ENCODE peak calls at places on chromosome 21, in four cellular contexts. One of them, this sample, is unnamed.

GRCh38 chr21:26164311-26164710 is 6.3 kb downstream of the APP start:
- DNase-seq in lung: no peak
- DNase-seq in Peyer's patch: no peak
- DNase-seq in stomach: no peak
- DNase-seq in this sample: no peak

GRCh38 chr21:14382486-14382834 is 486 bp downstream of the HSPA13 start:
- DNase-seq in stomach: no peak
- DNase-seq in lung: no peak
- DNase-seq in Peyer's patch: peak; percentile 32
- DNase-seq in this sample: peak; percentile 42

GRCh38 chr21:38955495-38955894 is 149.8 kb downstream of the ETS2 start:
- DNase-seq in lung: no peak
- DNase-seq in Peyer's patch: no peak
- DNase-seq in stomach: peak; percentile 39
- DNase-seq in this sample: no peak

GRCh38 chr21:15210235-15210678 is 145.5 kb upstream of the NRIP1 start:
- DNase-seq in Peyer's patch: no peak
- DNase-seq in stomach: peak; percentile 57
- DNase-seq in lung: peak; percentile 44
- DNase-seq in this sample: no peak

GRCh38 chr21:31901342-31901741 is 28.5 kb downstream of the HUNK start:
- DNase-seq in stomach: no peak
- DNase-seq in Peyer's patch: no peak
- DNase-seq in lung: no peak
- DNase-seq in this sample: no peak

GRCh38 chr21:31279986-31280385 is 64.1 kb downstream of the TIAM1 start:
- DNase-seq in lung: no peak
- DNase-seq in stomach: no peak
- DNase-seq in Peyer's patch: no peak
- DNase-seq in this sample: no peak

GRCh38 chr21:38831526-38832467 is 26.1 kb downstream of the ETS2 start:
- DNase-seq in lung: peak; percentile 88
- DNase-seq in Peyer's patch: peak; percentile 46
- DNase-seq in stomach: peak; percentile 68
- DNase-seq in this sample: no peak

GRCh38 chr21:25664462-25665070 is 25.5 kb downstream of the JAM2 start:
- DNase-seq in stomach: no peak
- DNase-seq in Peyer's patch: no peak
- DNase-seq in lung: no peak
- DNase-seq in this sample: no peak

GRCh38 chr21:35236090-35236489 is 187.0 kb upstream of the RUNX1 start:
- DNase-seq in stomach: no peak
- DNase-seq in lung: no peak
- DNase-seq in Peyer's patch: no peak
- DNase-seq in this sample: peak; percentile 52

GRCh38 chr21:17931080-17931479 is 111.9 kb upstream of the C21orf91 start:
- DNase-seq in stomach: no peak
- DNase-seq in Peyer's patch: no peak
- DNase-seq in lung: no peak
- DNase-seq in this sample: peak; percentile 72

GRCh38 chr21:16792155-16792554 is 720.7 kb upstream of the CXADR start:
- DNase-seq in Peyer's patch: no peak
- DNase-seq in lung: no peak
- DNase-seq in stomach: no peak
- DNase-seq in this sample: no peak

GRCh38 chr21:20999567-21000169 is 1.5 kb downstream of the NCAM2 start:
- DNase-seq in Peyer's patch: no peak
- DNase-seq in stomach: no peak
- DNase-seq in lung: no peak
- DNase-seq in this sample: peak; percentile 15

GRCh38 chr21:39434950-39435349 is 10.6 kb downstream of the LCA5L start:
- DNase-seq in Peyer's patch: no peak
- DNase-seq in lung: no peak
- DNase-seq in stomach: no peak
- DNase-seq in this sample: no peak

GRCh38 chr21:39799178-39799577 is 54.2 kb downstream of the IGSF5 start:
- DNase-seq in lung: no peak
- DNase-seq in Peyer's patch: no peak
- DNase-seq in stomach: no peak
- DNase-seq in this sample: no peak

GRCh38 chr21:22855581-22855980 is 1857.4 kb downstream of the NCAM2 start:
- DNase-seq in lung: no peak
- DNase-seq in Peyer's patch: no peak
- DNase-seq in stomach: no peak
- DNase-seq in this sample: no peak

GRCh38 chr21:34775793-34776192 is 107.0 kb downstream of the CLIC6 start:
- DNase-seq in stomach: no peak
- DNase-seq in lung: no peak
- DNase-seq in Peyer's patch: no peak
- DNase-seq in this sample: no peak

GRCh38 chr21:36163780-36164426 is 7.3 kb downstream of the DOP1B start:
- DNase-seq in lung: no peak
- DNase-seq in Peyer's patch: no peak
- DNase-seq in stomach: no peak
- DNase-seq in this sample: no peak

GRCh38 chr21:34630536-34631143 is 15.7 kb upstream of the RCAN1 start:
- DNase-seq in lung: no peak
- DNase-seq in Peyer's patch: no peak
- DNase-seq in stomach: no peak
- DNase-seq in this sample: peak; percentile 64

GRCh38 chr21:38839683-38840286 is 34.1 kb downstream of the ETS2 start:
- DNase-seq in stomach: no peak
- DNase-seq in Peyer's patch: no peak
- DNase-seq in lung: no peak
- DNase-seq in this sample: no peak

GRCh38 chr21:34593423-34593822 is 21.5 kb downstream of the RCAN1 start:
- DNase-seq in lung: no peak
- DNase-seq in Peyer's patch: no peak
- DNase-seq in stomach: peak; percentile 52
- DNase-seq in this sample: no peak

GRCh38 chr21:35651166-35651565 is 409.2 kb downstream of the SETD4 start:
- DNase-seq in Peyer's patch: no peak
- DNase-seq in stomach: no peak
- DNase-seq in lung: no peak
- DNase-seq in this sample: no peak

GRCh38 chr21:31865429-31865970 is 7.3 kb upstream of the HUNK start:
- DNase-seq in lung: no peak
- DNase-seq in Peyer's patch: no peak
- DNase-seq in stomach: no peak
- DNase-seq in this sample: no peak

GRCh38 chr21:37759777-37760176 is 156.5 kb downstream of the KCNJ6 start:
- DNase-seq in lung: no peak
- DNase-seq in Peyer's patch: no peak
- DNase-seq in stomach: no peak
- DNase-seq in this sample: no peak

GRCh38 chr21:42974832-42975820 is 764 bp downstream of the PKNOX1 start:
- DNase-seq in stomach: peak; percentile 63
- DNase-seq in Peyer's patch: peak; percentile 51
- DNase-seq in lung: peak; percentile 48
- DNase-seq in this sample: peak; percentile 68

GRCh38 chr21:16438761-16439160 is 709.0 kb downstream of the USP25 start:
- DNase-seq in stomach: no peak
- DNase-seq in Peyer's patch: no peak
- DNase-seq in lung: no peak
- DNase-seq in this sample: no peak

GRCh38 chr21:32130031-32130891 is 148.6 kb downstream of the MIS18A start:
- DNase-seq in Peyer's patch: no peak
- DNase-seq in stomach: no peak
- DNase-seq in lung: no peak
- DNase-seq in this sample: no peak

GRCh38 chr21:37047079-37047478 is 25.8 kb downstream of the PIGP start:
- DNase-seq in stomach: peak; percentile 30
- DNase-seq in Peyer's patch: no peak
- DNase-seq in lung: no peak
- DNase-seq in this sample: no peak

GRCh38 chr21:15065381-15066230 is 806 bp upstream of the NRIP1 start:
- DNase-seq in lung: peak; percentile 80
- DNase-seq in Peyer's patch: peak; percentile 92
- DNase-seq in stomach: peak; percentile 68
- DNase-seq in this sample: no peak

GRCh38 chr21:16046625-16047340 is 317.0 kb downstream of the USP25 start:
- DNase-seq in Peyer's patch: no peak
- DNase-seq in lung: no peak
- DNase-seq in stomach: no peak
- DNase-seq in this sample: no peak

GRCh38 chr21:37568916-37569315 is 202.3 kb downstream of the DYRK1A start:
- DNase-seq in Peyer's patch: no peak
- DNase-seq in lung: no peak
- DNase-seq in stomach: no peak
- DNase-seq in this sample: no peak

GRCh38 chr21:14358775-14359174 is 24.2 kb downstream of the HSPA13 start:
- DNase-seq in Peyer's patch: no peak
- DNase-seq in stomach: no peak
- DNase-seq in lung: no peak
- DNase-seq in this sample: no peak

GRCh38 chr21:38542263-38542662 is 44.0 kb upstream of the ERG start:
- DNase-seq in stomach: no peak
- DNase-seq in Peyer's patch: no peak
- DNase-seq in lung: no peak
- DNase-seq in this sample: no peak

GRCh38 chr21:15164678-15165303 is 100.0 kb upstream of the NRIP1 start:
- DNase-seq in Peyer's patch: no peak
- DNase-seq in stomach: no peak
- DNase-seq in lung: no peak
- DNase-seq in this sample: no peak

GRCh38 chr21:29318354-29318753 is 19.6 kb downstream of the BACH1 start:
- DNase-seq in stomach: no peak
- DNase-seq in lung: no peak
- DNase-seq in Peyer's patch: no peak
- DNase-seq in this sample: no peak
- H3K4me1 ChIP-seq in stomach: peaks cover 80% of the 10 kb centered on the region
- H3K4me1 ChIP-seq in lung: peaks cover 15% of the 10 kb centered on the region
- H3K4me1 ChIP-seq in Peyer's patch: peaks cover 32% of the 10 kb centered on the region
- H3K4me1 ChIP-seq in this sample: no peaks in the 10 kb centered on the region

GRCh38 chr21:33268736-33269441 is 2.7 kb downstream of the IL10RB start:
- DNase-seq in lung: peak; percentile 93
- DNase-seq in stomach: peak; percentile 99
- DNase-seq in Peyer's patch: peak; percentile 74
- DNase-seq in this sample: peak; percentile 81
- TF ChIP-seq CTCF in lung: no peak
- TF ChIP-seq CTCF in stomach: no peak
- TF ChIP-seq CTCF in Peyer's patch: no peak
- TF ChIP-seq CTCF in this sample: peak; percentile 57

GRCh38 chr21:44046734-44047133 is 34.6 kb downstream of the TRAPPC10 start:
- DNase-seq in lung: no peak
- DNase-seq in Peyer's patch: no peak
- DNase-seq in stomach: no peak
- DNase-seq in this sample: no peak
- H3K4me1 ChIP-seq in lung: peaks cover 11% of the 10 kb centered on the region
- H3K4me1 ChIP-seq in Peyer's patch: peaks cover 8% of the 10 kb centered on the region
- H3K4me1 ChIP-seq in stomach: peaks cover 26% of the 10 kb centered on the region
- H3K4me1 ChIP-seq in this sample: peaks cover 7% of the 10 kb centered on the region

GRCh38 chr21:27424601-27425000 is 457.7 kb upstream of the ADAMTS5 start:
- DNase-seq in stomach: no peak
- DNase-seq in lung: no peak
- DNase-seq in Peyer's patch: no peak
- DNase-seq in this sample: no peak

GRCh38 chr21:27423906-27424595 is 457.2 kb upstream of the ADAMTS5 start:
- DNase-seq in Peyer's patch: no peak
- DNase-seq in lung: no peak
- DNase-seq in stomach: no peak
- DNase-seq in this sample: no peak

GRCh38 chr21:27426196-27426595 is 459.3 kb upstream of the ADAMTS5 start:
- DNase-seq in Peyer's patch: no peak
- DNase-seq in lung: no peak
- DNase-seq in stomach: no peak
- DNase-seq in this sample: no peak

GRCh38 chr21:27425574-27425973 is 458.7 kb upstream of the ADAMTS5 start:
- DNase-seq in lung: no peak
- DNase-seq in stomach: no peak
- DNase-seq in Peyer's patch: no peak
- DNase-seq in this sample: no peak

GRCh38 chr21:27425172-27425571 is 458.3 kb upstream of the ADAMTS5 start:
- DNase-seq in Peyer's patch: no peak
- DNase-seq in stomach: no peak
- DNase-seq in lung: no peak
- DNase-seq in this sample: no peak
- TF ChIP-seq CTCF in Peyer's patch: no peak
- TF ChIP-seq CTCF in stomach: no peak
- TF ChIP-seq CTCF in lung: no peak
- TF ChIP-seq CTCF in this sample: no peak

DNA sequence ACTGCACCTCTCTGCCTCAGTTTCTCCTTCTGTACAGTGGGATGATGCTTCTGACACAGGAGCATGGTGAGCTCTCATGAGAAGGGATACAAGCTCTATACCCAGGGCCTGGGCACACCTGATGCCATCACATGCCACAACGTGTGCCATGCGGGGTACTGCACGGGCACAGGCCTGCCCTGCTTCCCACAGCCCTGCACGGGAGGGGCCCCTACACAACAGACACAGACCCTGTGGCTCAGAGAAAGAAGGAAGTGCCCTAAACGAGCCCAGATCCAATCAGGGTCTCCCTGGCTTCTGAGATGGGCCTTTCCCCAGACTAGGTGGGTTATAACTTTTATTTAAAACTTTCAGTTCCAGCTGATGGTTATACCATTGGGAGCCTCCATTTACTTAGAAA is 24.6 kb downstream of the C2CD2 start:
- DNase-seq in Peyer's patch: no peak
- DNase-seq in stomach: no peak
- DNase-seq in lung: no peak
- DNase-seq in this sample: peak; percentile 16
- H3K4me1 ChIP-seq in Peyer's patch: peaks cover 24% of the 10 kb centered on the region
- H3K4me1 ChIP-seq in stomach: peaks cover 59% of the 10 kb centered on the region
- H3K4me1 ChIP-seq in lung: peaks cover 26% of the 10 kb centered on the region
- H3K4me1 ChIP-seq in this sample: peaks cover 73% of the 10 kb centered on the region

DNA sequence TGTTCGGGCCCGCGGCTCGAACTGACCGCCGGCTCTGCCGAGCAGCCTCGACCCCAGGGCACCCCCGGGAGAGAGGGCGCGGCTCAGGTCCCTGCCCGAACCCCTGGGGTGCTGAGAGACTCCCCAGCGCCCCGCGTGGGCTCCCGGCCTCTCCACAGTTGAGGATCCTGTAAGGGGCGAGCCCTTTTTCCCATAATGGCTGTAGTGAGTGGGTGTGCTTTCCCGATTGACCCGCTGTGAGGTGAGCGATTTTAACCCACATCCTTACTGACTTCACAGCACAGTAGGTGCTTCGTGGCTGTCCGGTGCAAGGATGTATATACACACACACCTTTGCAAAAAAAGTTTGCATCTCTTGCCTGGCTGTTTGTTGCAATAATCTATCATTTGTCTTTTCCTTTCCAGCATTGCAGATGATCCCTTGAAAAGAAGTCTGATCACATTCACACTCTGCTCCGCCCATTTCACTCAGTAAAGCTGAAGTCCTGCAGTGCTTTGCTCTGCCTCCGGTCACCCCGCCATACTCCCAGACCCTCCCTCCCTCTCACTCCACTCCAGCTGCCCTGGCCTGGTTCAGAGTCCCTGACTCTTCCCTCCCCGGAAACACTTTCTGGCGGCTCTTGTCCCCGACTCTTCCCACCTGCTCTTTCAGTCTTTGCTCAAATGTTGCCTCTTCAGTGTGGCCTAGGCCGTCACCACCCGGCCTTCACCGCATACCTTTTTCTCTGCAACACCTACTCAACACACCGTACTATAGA is 955 bp upstream of the UBE2G2 start:
- DNase-seq in stomach: no peak
- DNase-seq in lung: no peak
- DNase-seq in Peyer's patch: no peak
- DNase-seq in this sample: peak; percentile 20
- TF ChIP-seq CTCF in stomach: no peak
- TF ChIP-seq CTCF in lung: no peak
- TF ChIP-seq CTCF in Peyer's patch: no peak
- TF ChIP-seq CTCF in this sample: peak; percentile 20